ENCODE peak calls at places on chromosomes 6 and 20, in six cellular contexts. Q is activated B cell treated with CpG ODN at 0.5 μM for 24 hours, L is psoas muscle, P is neural progenitor cell, N is Peyer's patch, V is nephron progenitor cell. U is an unnamed sample.

GRCh38 chr6:87660226-87660886 is 41.7 kb downstream of the AKIRIN2 start:
- DNase-seq in Q (no peak), L (peak; percentile 30), P (no peak), N (no peak), V (no peak), U (no peak)

GRCh38 chr6:137159912-137160311 is 13.5 kb downstream of the IL22RA2 start:
- DNase-seq in Q (no peak), L (no peak), P (no peak), N (no peak), V (no peak), U (no peak)

GRCh38 chr6:144053601-144054000 is 41.8 kb downstream of the SF3B5 start:
- DNase-seq in Q (no peak), L (no peak), P (no peak), N (no peak), V (no peak), U (no peak)

GRCh38 chr20:48492188-48493070 is 335.4 kb downstream of the PREX1 start:
- DNase-seq in Q (no peak), L (no peak), P (no peak), N (no peak), V (no peak), U (no peak)

GRCh38 chr20:61639200-61639599 is 387.1 kb downstream of the CDH4 start:
- DNase-seq in Q (no peak), L (no peak), P (no peak), N (no peak), V (no peak), U (no peak)

GRCh38 chr6:165961236-165961751 is 206.4 kb downstream of the TBXT start:
- DNase-seq in Q (no peak), L (no peak), P (peak; percentile 9), N (no peak), V (no peak), U (no peak)

GRCh38 chr6:11766589-11767450 is 11.8 kb downstream of the ADTRP start:
- DNase-seq in Q (no peak), L (no peak), P (no peak), N (no peak), V (no peak), U (no peak)

GRCh38 chr20:4886771-4887527 is 114.4 kb downstream of the SLC23A2 start:
- DNase-seq in Q (no peak), L (no peak), P (no peak), N (no peak), V (no peak), U (no peak)

GRCh38 chr6:160139420-160139851 is 17.8 kb downstream of the SLC22A1 start:
- DNase-seq in Q (no peak), L (no peak), P (no peak), N (no peak), V (no peak), U (no peak)

GRCh38 chr6:21613809-21614208 is 20.3 kb downstream of the SOX4 start:
- DNase-seq in Q (no peak), L (no peak), P (no peak), N (no peak), V (no peak), U (no peak)

GRCh38 chr6:42627044-42627443 is 63.2 kb downstream of the UBR2 start:
- DNase-seq in Q (no peak), L (no peak), P (no peak), N (no peak), V (no peak), U (no peak)

GRCh38 chr20:63381781-63382431 is 20.8 kb upstream of the CHRNA4 start:
- DNase-seq in Q (peak; percentile 40), L (no peak), P (peak; percentile 80), N (no peak), V (peak; percentile 85), U (no peak)

GRCh38 chr6:136669299-136669699 is 119.1 kb upstream of the MAP7 start:
- DNase-seq in Q (no peak), L (no peak), P (no peak), N (no peak), V (no peak), U (no peak)

GRCh38 chr6:138503881-138504680 is 4.8 kb upstream of the NHSL1 start:
- DNase-seq in Q (no peak), L (no peak), P (no peak), N (no peak), V (no peak), U (no peak)

GRCh38 chr20:17620371-17621228 is 50.7 kb downstream of the DSTN start:
- DNase-seq in Q (peak; percentile 10), L (no peak), P (no peak), N (peak; percentile 43), V (no peak), U (no peak)

GRCh38 chr6:7909323-7910276 is 988 bp downstream of the TXNDC5 start:
- DNase-seq in Q (peak; percentile 44), L (peak; percentile 53), P (peak; percentile 77), N (peak; percentile 72), V (peak; percentile 74), U (no peak)

GRCh38 chr6:110714143-110714542 is 101.1 kb downstream of the CDK19 start:
- DNase-seq in Q (no peak), L (no peak), P (no peak), N (no peak), V (no peak), U (no peak)

GRCh38 chr6:39082310-39082709 is 32.7 kb downstream of the SAYSD1 start:
- DNase-seq in Q (no peak), L (no peak), P (no peak), N (no peak), V (no peak), U (no peak)

GRCh38 chr6:35259194-35259945 is at the start of gene ZNF76:
- DNase-seq in Q (peak; percentile 89), L (peak; percentile 99), P (peak; percentile 99), N (peak; percentile 98), V (peak; percentile 98), U (peak; percentile 97)
- TF ChIP-seq CTCF in Q (no peak), L (no peak), P (no peak), N (peak; percentile 76), V (no peak), U (no peak)

DNA sequence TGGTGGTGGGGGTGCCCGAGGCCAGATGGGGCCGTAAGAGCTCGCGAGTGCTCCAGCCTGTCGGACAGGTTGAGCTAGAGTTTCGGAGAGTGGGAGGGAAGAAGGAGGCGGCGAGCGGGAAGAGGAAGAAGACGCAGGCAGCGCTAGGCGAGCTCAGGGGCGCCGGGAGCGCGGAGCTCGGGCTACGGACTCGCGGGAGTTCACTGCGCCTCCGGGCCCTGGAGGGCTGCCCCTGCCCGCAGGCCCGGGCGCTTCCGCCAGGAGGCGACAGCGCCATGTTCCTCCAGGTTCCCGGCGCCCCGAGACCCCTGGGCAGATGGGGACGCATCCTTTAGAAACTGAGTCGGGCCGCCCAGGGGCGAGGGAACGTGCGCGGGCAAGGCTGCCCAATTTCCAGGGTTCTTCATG is 984 bp downstream of the TFAP2C start:
- DNase-seq in Q (no peak), L (no peak), P (peak; percentile 95), N (no peak), V (peak; percentile 80), U (no peak)
- TF ChIP-seq CTCF in Q (no peak), L (no peak), P (peak; percentile 88), N (peak; percentile 16), V (peak; percentile 81), U (no peak)

DNA sequence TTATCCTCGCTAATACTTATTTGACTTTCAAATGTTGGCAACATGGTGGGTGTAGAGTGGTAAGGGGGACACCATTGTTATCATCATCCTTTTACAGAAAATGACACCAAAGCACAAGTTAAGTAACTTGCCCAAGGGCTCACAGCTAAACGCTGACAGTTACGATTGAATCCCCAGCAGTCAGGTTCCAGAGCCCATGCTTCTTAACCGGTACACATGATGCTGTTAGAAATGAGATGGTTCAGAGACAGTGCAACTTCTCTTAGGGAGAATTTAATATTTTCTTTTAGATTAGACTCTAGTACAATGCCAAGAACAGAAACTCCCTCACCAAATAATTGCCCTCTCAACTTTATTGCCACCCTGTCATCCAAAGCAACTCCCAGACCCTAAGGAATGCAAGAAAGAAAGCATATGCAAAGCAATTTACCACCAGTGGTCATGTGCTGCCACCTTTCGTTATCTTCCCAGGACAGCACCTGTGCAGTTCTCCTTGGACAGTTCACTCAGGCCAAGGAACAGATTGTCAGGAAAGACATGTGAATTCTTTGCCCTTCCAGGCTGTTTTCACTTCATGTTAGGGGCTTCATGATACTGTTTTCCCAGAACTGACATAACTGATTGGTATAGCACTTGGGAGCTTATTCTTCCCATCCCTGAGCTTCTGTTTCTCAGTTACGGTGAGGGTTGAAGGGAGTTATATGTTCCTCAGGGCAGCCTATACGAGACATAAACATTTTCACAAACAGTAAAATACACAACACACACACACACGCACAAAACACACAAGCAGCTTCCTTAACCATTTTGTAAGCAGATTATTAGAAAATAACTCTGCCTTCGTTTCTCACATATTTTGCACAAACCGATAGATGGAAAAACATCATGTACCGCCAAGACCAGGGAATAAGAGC is 5.1 kb downstream of the HLA-DMA start:
- DNase-seq in Q (no peak), L (no peak), P (peak; percentile 78), N (peak; percentile 88), V (peak; percentile 42), U (no peak)
- TF ChIP-seq CTCF in Q (no peak), L (peak; percentile 44), P (peak; percentile 79), N (peak; percentile 93), V (peak; percentile 64), U (peak; percentile 52)

DNA sequence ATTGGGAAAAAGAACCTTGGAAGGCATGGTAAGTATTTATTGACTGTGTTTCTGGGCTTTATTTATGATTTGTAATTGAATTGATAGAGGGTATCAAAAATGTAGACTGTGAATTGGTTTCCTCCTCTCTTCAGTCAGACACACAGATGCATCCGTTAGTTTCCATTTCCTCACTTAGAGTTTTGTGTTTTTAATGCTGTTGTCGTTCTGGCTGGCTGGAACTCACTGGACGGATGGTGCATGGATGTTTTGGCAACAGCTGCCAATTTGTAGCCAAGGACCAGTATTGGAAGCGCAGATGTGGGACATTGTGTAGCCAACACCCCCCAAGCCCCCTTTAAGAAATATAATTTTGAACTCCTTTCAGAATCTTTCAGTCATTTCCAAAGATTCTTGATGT is 134.5 kb downstream of the JARID2 start:
- DNase-seq in Q (no peak), L (no peak), P (no peak), N (no peak), V (no peak), U (no peak)
- TF ChIP-seq CTCF in Q (no peak), L (no peak), P (no peak), N (no peak), V (no peak), U (no peak)